ENCODE peak calls at places on chromosome 3, in four cellular contexts. N, X, V and T are unnamed samples.

GRCh38 chr3:150385296-150386242 is 22.5 kb upstream of the TSC22D2 start:
- DNase-seq in N (no peak), X (peak; percentile 75), V (no peak), T (no peak)

GRCh38 chr3:34547297-34547920 is 749.0 kb downstream of the PDCD6IP start:
- DNase-seq in N (no peak), X (no peak), V (no peak), T (no peak)

GRCh38 chr3:26963356-26963742 is 340.8 kb downstream of the LRRC3B start:
- DNase-seq in N (no peak), X (no peak), V (no peak), T (no peak)

GRCh38 chr3:42336103-42336502 is 70.1 kb upstream of the CCK start:
- DNase-seq in N (no peak), X (no peak), V (no peak), T (no peak)

GRCh38 chr3:134291300-134292254 is 40.9 kb upstream of the RYK start:
- DNase-seq in N (no peak), X (no peak), V (peak; percentile 26), T (no peak)

GRCh38 chr3:71372911-71373637 is 210.5 kb downstream of the FOXP1 start:
- DNase-seq in N (no peak), X (no peak), V (no peak), T (no peak)

GRCh38 chr3:190504354-190505125 is 9.3 kb upstream of the IL1RAP start:
- DNase-seq in N (no peak), X (no peak), V (no peak), T (no peak)

GRCh38 chr3:65953301-65953812 is 85.4 kb downstream of the MAGI1 start:
- DNase-seq in N (no peak), X (no peak), V (peak; percentile 67), T (no peak)

GRCh38 chr3:85912981-85913380 is 954.2 kb downstream of the CADM2 start:
- DNase-seq in N (no peak), X (no peak), V (no peak), T (no peak)

GRCh38 chr3:22474706-22475470 is 723.9 kb upstream of the ZNF385D start:
- DNase-seq in N (no peak), X (no peak), V (no peak), T (no peak)

GRCh38 chr3:173529062-173529711 is 131.6 kb downstream of the NLGN1 start:
- DNase-seq in N (peak; percentile 11), X (no peak), V (no peak), T (no peak)

GRCh38 chr3:60136606-60137005 is 1086.8 kb upstream of the CFAP20DC start:
- DNase-seq in N (no peak), X (no peak), V (no peak), T (no peak)

GRCh38 chr3:140911822-140912221 is 29.8 kb upstream of the SLC25A36 start:
- DNase-seq in N (no peak), X (no peak), V (no peak), T (no peak)

GRCh38 chr3:78116874-78117273 is 1077.0 kb downstream of the ROBO2 start:
- DNase-seq in N (no peak), X (no peak), V (no peak), T (no peak)

GRCh38 chr3:55622733-55623132 is 135.6 kb upstream of the WNT5A start:
- DNase-seq in N (no peak), X (no peak), V (no peak), T (no peak)

GRCh38 chr3:153165211-153165815 is 3.3 kb downstream of the RAP2B start:
- DNase-seq in N (no peak), X (no peak), V (no peak), T (no peak)

GRCh38 chr3:57757642-57758297 is 1.7 kb downstream of the SLMAP start:
- DNase-seq in N (peak; percentile 17), X (no peak), V (no peak), T (no peak)

GRCh38 chr3:147423601-147424324 is 14.6 kb downstream of the ZIC1 start:
- DNase-seq in N (no peak), X (no peak), V (no peak), T (no peak)

GRCh38 chr3:171842864-171843511 is at the start of gene TMEM212:
- DNase-seq in N (no peak), X (no peak), V (no peak), T (no peak)

GRCh38 chr3:49721861-49722781 is 1.6 kb downstream of the GMPPB start:
- DNase-seq in N (no peak), X (no peak), V (no peak), T (no peak)

GRCh38 chr3:124832782-124833709 is 54.1 kb downstream of the ITGB5 start:
- DNase-seq in N (no peak), X (no peak), V (no peak), T (no peak)

GRCh38 chr3:107987036-107987557 is 103.7 kb downstream of the CD47 start:
- DNase-seq in N (peak; percentile 59), X (no peak), V (no peak), T (no peak)

GRCh38 chr3:194472290-194472920 is 14.4 kb downstream of the ATP13A3 start:
- DNase-seq in N (peak; percentile 40), X (no peak), V (no peak), T (no peak)
- TF ChIP-seq TAF1 in N (no peak), X (no peak), V (no peak), T (no peak)

GRCh38 chr3:177147790-177148189 is 49.5 kb downstream of the TBL1XR1 start:
- DNase-seq in N (no peak), X (no peak), V (no peak), T (no peak)

GRCh38 chr3:177154733-177155132 is 42.5 kb downstream of the TBL1XR1 start:
- DNase-seq in N (no peak), X (no peak), V (no peak), T (no peak)

GRCh38 chr3:177146646-177147045 is 50.6 kb downstream of the TBL1XR1 start:
- DNase-seq in N (no peak), X (no peak), V (no peak), T (no peak)

GRCh38 chr3:177150218-177150916 is 46.9 kb downstream of the TBL1XR1 start:
- DNase-seq in N (no peak), X (no peak), V (no peak), T (no peak)

DNA sequence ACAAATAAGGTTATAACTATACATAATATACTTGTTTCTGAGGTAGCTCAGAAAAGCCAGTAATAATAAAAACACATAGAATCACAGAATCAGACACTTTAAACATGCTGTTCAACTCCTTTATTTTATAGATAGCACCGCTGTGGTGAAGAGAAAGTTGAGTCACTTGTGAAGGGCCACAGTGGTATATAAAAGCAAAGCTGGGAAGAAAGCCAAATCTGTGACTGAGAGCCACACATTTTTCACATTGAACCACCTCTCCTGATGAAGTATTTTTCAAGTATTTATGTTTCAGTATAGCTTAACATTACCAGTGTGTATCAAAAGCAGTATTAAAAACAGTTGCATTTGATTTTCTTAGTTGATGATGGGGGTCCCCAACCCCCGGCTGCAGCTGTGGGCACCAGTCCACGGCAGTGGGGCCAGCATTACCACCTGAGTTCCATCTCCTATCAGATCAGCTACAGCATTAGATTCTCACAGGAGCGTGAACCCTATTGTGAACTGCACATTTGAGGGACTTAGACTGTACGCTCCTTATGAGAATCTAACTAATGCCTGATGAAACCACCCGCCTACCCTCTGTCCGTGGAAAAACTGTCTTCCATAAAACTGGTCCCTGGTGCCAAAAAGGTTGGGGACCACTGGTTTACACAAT is 46.2 kb downstream of the TBL1XR1 start:
- DNase-seq in N (no peak), X (peak; percentile 48), V (no peak), T (no peak)
- TF ChIP-seq TAF1 in N (no peak), X (no peak), V (no peak), T (no peak)

GRCh38 chr3:97658670-97659285 is 105.8 kb upstream of the ARL6 start:
- DNase-seq in N (peak; percentile 20), X (no peak), V (no peak), T (no peak)
- TF ChIP-seq TAF1 in N (no peak), X (no peak), V (no peak), T (no peak)

DNA sequence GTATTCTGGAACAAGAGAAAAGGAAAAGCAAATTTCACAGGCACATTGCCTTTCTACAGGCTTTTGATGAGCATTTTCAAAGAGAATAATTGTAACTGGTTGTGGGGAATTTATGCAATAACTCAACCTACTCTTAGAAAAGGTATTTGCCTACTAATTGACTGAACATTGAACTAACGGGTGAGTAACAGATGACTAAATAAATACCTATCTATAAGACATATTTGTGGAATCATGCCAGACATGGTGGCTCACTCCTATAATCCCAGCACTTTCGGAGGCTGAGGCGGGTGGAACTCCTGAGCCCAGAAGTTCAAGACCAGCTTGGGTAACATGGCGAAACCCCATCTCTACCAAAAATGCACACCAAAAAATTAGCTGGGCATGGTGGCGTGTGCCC is 367.7 kb downstream of the CGGBP1 start:
- DNase-seq in N (no peak), X (no peak), V (no peak), T (no peak)
- TF ChIP-seq TAF1 in N (no peak), X (no peak), V (no peak), T (no peak)

DNA sequence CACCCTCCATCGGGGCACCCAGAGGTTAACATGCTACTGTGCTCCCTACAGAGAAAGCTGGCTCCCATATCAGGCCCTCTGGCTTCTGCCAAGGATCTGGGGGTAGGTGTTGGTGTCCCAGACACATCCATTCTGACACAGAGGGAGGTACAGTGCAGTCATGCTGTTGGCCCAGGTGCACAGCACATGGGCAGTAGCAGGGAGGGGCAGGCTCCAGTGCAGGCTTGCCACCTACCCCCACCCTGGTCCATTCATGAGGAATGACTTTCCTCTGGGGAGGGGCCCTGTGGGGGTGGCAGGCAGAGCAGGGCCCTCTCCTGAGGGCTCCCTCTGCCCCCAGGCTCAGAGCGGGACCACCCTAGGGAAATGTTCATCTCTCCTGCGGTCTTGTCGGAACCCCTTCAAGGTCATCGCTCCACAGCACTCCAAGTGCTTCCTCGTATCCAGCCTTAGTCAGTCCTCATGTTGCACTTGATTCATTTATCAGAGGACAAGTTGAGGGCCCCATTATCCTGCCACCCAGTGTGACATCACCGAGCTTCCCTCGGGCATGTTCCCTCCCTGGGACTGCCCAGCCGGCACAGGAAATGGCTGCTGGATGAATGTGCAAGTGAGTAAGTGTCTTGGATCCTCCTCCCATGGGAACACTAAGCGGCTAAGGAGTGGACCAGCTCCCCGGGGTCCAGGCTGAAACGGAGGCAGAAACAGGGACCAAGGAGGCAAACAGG is 10.0 kb downstream of the DUSP7 start:
- DNase-seq in N (peak; percentile 58), X (no peak), V (no peak), T (no peak)
- TF ChIP-seq TAF1 in N (peak; percentile 80), X (no peak), V (no peak), T (no peak)

GRCh38 chr3:129699199-129699598 is 92.7 kb upstream of the PLXND1 start:
- DNase-seq in N (no peak), X (no peak), V (no peak), T (no peak)
- TF ChIP-seq TAF1 in N (no peak), X (no peak), V (no peak), T (no peak)

DNA sequence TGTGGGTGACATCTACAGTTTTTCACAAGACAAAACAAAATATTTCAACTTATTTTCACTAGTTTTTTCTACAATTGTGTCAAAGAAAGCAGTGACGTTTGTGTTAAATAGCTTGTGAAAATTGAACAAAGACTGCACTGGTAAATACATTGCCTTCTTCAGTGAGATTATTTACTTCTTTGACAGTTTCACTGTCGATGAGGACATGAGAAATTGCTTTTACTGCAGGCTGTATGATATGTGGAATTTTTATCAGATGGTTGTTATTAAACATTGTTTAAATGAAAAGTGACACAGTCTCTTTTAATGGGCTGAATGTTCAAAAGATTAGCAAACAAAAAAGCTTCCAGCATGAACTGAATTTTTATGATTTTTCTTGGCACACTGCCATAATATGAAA is 773.9 kb upstream of the CADM2 start:
- DNase-seq in N (no peak), X (no peak), V (no peak), T (no peak)
- TF ChIP-seq TAF1 in N (no peak), X (no peak), V (no peak), T (no peak)